ENCODE peak calls at places on chromosomes 12 and 14, in nine cellular contexts. O is IMR-90, V is AG09309, Y is ascending aorta, J is mucosa of descending colon, M is A549, U is fibroblast of mammary gland, R is prostate gland, A is body of pancreas. I is an unnamed sample.

GRCh38 chr12:45762185-45763110 is 32.9 kb downstream of the ARID2 start:
- DNase-seq in V (peak; percentile 11), O (peak; percentile 78), R (peak; percentile 23), M (peak; percentile 26), J (no peak), Y (no peak), U (peak; percentile 73), A (no peak), I (no peak)

GRCh38 chr14:72942934-72943333 is 16.7 kb downstream of the DCAF4 start:
- DNase-seq in U (no peak), V (no peak), R (no peak), A (no peak), O (no peak), M (no peak), J (no peak), Y (no peak), I (no peak)

GRCh38 chr12:133073836-133074235 is 6.9 kb upstream of the ZNF140 start:
- DNase-seq in O (no peak), U (no peak), R (no peak), A (no peak), V (no peak), M (no peak), J (no peak), Y (no peak), I (no peak)

GRCh38 chr14:102510616-102511520 is 1.3 kb upstream of the ANKRD9 start:
- DNase-seq in R (peak; percentile 54), O (no peak), M (no peak), J (peak; percentile 91), U (no peak), V (no peak), A (no peak), Y (no peak), I (no peak)

GRCh38 chr14:66501592-66501991 is 6.4 kb upstream of the GPHN start:
- DNase-seq in Y (no peak), A (no peak), J (no peak), O (no peak), R (no peak), M (no peak), V (no peak), U (no peak), I (no peak)

GRCh38 chr12:53005215-53005985 is 856 bp upstream of the EIF4B start:
- DNase-seq in J (peak; percentile 65), U (no peak), A (peak; percentile 34), M (no peak), O (no peak), R (no peak), V (no peak), Y (no peak), I (no peak)

GRCh38 chr12:3073438-3074255 is 3.5 kb upstream of the TSPAN9 start:
- DNase-seq in V (peak; percentile 56), U (peak; percentile 86), M (peak; percentile 92), Y (peak; percentile 92), O (peak; percentile 92), R (peak; percentile 84), J (peak; percentile 77), A (peak; percentile 88), I (peak; percentile 43)

GRCh38 chr12:121872546-121873223 is 14.0 kb upstream of the HPD start:
- DNase-seq in R (no peak), V (peak; percentile 89), J (peak; percentile 62), A (no peak), O (peak; percentile 99), U (peak; percentile 99), M (no peak), Y (no peak), I (no peak)

GRCh38 chr14:31419179-31420012 is 954 bp downstream of the HEATR5A start:
- DNase-seq in Y (no peak), J (no peak), A (no peak), O (peak; percentile 37), U (peak; percentile 50), M (no peak), V (no peak), R (no peak), I (no peak)

GRCh38 chr14:79745046-79745445 is 466.3 kb downstream of the DIO2 start:
- DNase-seq in Y (no peak), U (peak; percentile 2), O (peak; percentile 16), J (no peak), M (no peak), R (no peak), A (no peak), V (no peak), I (no peak)

GRCh38 chr12:104695453-104696148 is 238.9 kb downstream of the CHST11 start:
- DNase-seq in V (peak; percentile 63), M (no peak), A (no peak), Y (peak; percentile 91), R (no peak), O (peak; percentile 93), J (no peak), U (peak; percentile 93), I (no peak)

GRCh38 chr12:2354151-2354991 is 301.6 kb downstream of the CACNA1C start:
- DNase-seq in A (no peak), Y (no peak), O (no peak), R (no peak), V (no peak), M (no peak), J (no peak), U (no peak), I (no peak)

DNA sequence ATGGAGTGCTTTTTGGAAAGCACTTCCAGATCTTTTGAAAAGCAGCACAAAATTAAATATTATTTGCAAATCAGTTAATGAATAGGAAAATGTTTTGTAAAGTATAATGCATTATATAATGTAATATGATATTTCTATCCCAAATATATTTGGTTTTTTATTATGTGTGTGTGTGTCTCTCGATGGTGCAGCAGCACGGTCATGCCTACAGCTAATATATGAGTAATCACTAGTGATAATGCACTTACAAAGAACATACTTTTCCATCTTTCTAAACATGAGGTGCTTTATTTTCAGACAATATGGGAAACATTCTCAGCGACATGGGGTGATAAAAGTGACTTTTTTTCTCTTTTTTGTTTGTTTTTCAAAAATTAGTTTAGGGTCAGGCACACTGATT is 1.3 kb upstream of the EEA1 start:
- DNase-seq in O (no peak), V (no peak), M (no peak), U (peak; percentile 14), J (no peak), Y (no peak), R (no peak), A (no peak), I (no peak)
- H3K4me3 ChIP-seq in O (no peak overlapping the region), V (no peak overlapping the region), M (peak overlapping the region; percentile 86), U (no peak overlapping the region), J (no peak overlapping the region), Y (peak overlapping the region; percentile 100), R (no peak overlapping the region), A (no peak overlapping the region), I (peak overlapping the region; percentile 76)

DNA sequence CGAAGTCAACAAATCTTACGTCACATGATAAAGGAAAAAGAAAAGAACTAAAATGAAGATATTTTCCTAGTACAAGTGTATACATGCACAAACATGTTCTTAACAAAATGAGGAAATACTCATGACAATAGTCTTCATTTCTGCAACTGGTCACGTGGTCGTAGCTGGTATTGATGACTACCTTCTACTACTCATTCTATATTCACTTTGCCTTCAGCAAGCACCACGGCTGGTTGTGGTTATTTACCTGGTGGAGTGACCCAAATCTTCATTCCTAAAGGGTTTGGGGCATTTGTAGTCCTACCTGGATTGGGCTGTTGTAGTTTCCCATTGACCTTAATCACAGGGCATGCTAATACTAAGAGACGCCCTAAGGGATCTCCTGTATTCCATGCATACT is 51.2 kb downstream of the FIGNL2 start:
- DNase-seq in R (no peak), A (no peak), Y (no peak), V (no peak), U (no peak), M (no peak), J (no peak), O (no peak), I (no peak)
- TF ChIP-seq CTCF in R (no peak), A (no peak), Y (no peak), V (no peak), U (no peak), M (no peak), J (no peak), O (no peak), I (no peak)

DNA sequence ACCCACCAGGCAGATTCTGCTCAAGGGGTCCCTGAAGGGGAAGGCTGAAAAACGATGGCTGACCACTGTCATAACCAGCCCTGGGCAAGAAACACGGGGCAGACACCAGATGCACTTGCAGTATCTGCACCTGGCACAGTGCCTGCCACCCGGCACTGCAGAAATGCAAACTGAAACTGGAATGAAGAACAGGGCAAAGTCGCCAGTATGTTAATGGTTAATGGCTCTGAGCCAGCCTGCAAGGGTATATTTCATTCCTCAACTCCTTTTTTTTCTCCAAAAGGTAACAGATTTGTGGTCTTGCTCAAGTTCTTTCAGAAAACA is 31.6 kb downstream of the MAX start:
- DNase-seq in J (no peak), O (peak; percentile 7), A (peak; percentile 59), R (no peak), V (no peak), M (no peak), Y (no peak), U (no peak), I (no peak)
- H3K4me3 ChIP-seq in J (no peak overlapping the region), O (no peak overlapping the region), A (no peak overlapping the region), R (no peak overlapping the region), V (no peak overlapping the region), M (no peak overlapping the region), Y (no peak overlapping the region), U (no peak overlapping the region), I (no peak overlapping the region)

GRCh38 chr12:31033146-31033545 is 40.5 kb upstream of the DDX11 start:
- DNase-seq in O (no peak), A (no peak), R (no peak), J (no peak), M (no peak), V (no peak), U (no peak), Y (no peak), I (no peak)

GRCh38 chr12:31031951-31032335 is 41.7 kb upstream of the DDX11 start:
- DNase-seq in V (no peak), O (no peak), A (no peak), Y (no peak), M (no peak), U (no peak), J (no peak), R (no peak), I (no peak)

GRCh38 chr12:31029466-31029865 is 44.2 kb upstream of the DDX11 start:
- DNase-seq in U (no peak), M (no peak), R (no peak), V (no peak), A (no peak), Y (no peak), J (no peak), O (no peak), I (no peak)

GRCh38 chr12:31033681-31034080 is 40.0 kb upstream of the DDX11 start:
- DNase-seq in R (no peak), A (no peak), Y (no peak), U (peak; percentile 12), J (no peak), V (no peak), M (no peak), O (no peak), I (no peak)

GRCh38 chr12:31029916-31030562 is 43.6 kb upstream of the DDX11 start:
- DNase-seq in A (no peak), U (no peak), J (no peak), R (no peak), Y (peak; percentile 33), M (no peak), O (no peak), V (no peak), I (no peak)
- TF ChIP-seq CTCF in A (no peak), U (no peak), J (no peak), R (no peak), Y (no peak), M (no peak), O (no peak), V (no peak), I (no peak)

I was measured in epithelial cell of proximal tubule.